ENCODE peak calls at places on chromosomes 11 and 22, in eight cellular contexts. One of them, this sample, is unnamed.

GRCh38 chr11:89529619-89530018 is 38.4 kb upstream of the NOX4 start:
- DNase-seq in activated T-cell treated with anti-CD3 and anti-CD28 coated beads for 1 hour: no peak
- DNase-seq in PC-9: no peak
- DNase-seq in CD4-positive, CD25-positive, alpha-beta regulatory T cell: no peak
- DNase-seq in heart right ventricle: no peak
- DNase-seq in amniotic epithelial cell: peak; percentile 83
- DNase-seq in Calu3: no peak
- DNase-seq in NCI-H1417: no peak
- DNase-seq in this sample: no peak

GRCh38 chr11:67238894-67239794 is 27.1 kb upstream of the GRK2 start:
- DNase-seq in activated T-cell treated with anti-CD3 and anti-CD28 coated beads for 1 hour: no peak
- DNase-seq in PC-9: no peak
- DNase-seq in CD4-positive, CD25-positive, alpha-beta regulatory T cell: no peak
- DNase-seq in heart right ventricle: no peak
- DNase-seq in amniotic epithelial cell: peak; percentile 59
- DNase-seq in Calu3: no peak
- DNase-seq in NCI-H1417: no peak
- DNase-seq in this sample: no peak

GRCh38 chr11:72395993-72396392 is 38.3 kb downstream of the CLPB start:
- DNase-seq in activated T-cell treated with anti-CD3 and anti-CD28 coated beads for 1 hour: no peak
- DNase-seq in PC-9: no peak
- DNase-seq in CD4-positive, CD25-positive, alpha-beta regulatory T cell: no peak
- DNase-seq in heart right ventricle: no peak
- DNase-seq in amniotic epithelial cell: no peak
- DNase-seq in Calu3: no peak
- DNase-seq in NCI-H1417: no peak
- DNase-seq in this sample: peak; percentile 50

GRCh38 chr11:69801513-69802335 is 17.5 kb downstream of the FGF3 start:
- DNase-seq in activated T-cell treated with anti-CD3 and anti-CD28 coated beads for 1 hour: peak; percentile 8
- DNase-seq in PC-9: no peak
- DNase-seq in CD4-positive, CD25-positive, alpha-beta regulatory T cell: peak; percentile 8
- DNase-seq in heart right ventricle: no peak
- DNase-seq in amniotic epithelial cell: peak; percentile 4
- DNase-seq in Calu3: peak; percentile 55
- DNase-seq in NCI-H1417: peak; percentile 11
- DNase-seq in this sample: peak; percentile 42

GRCh38 chr11:61627831-61628753 is 47.2 kb upstream of the SYT7 start:
- DNase-seq in activated T-cell treated with anti-CD3 and anti-CD28 coated beads for 1 hour: peak; percentile 13
- DNase-seq in PC-9: peak; percentile 70
- DNase-seq in CD4-positive, CD25-positive, alpha-beta regulatory T cell: no peak
- DNase-seq in heart right ventricle: peak; percentile 74
- DNase-seq in amniotic epithelial cell: peak; percentile 60
- DNase-seq in Calu3: peak; percentile 81
- DNase-seq in NCI-H1417: peak; percentile 47
- DNase-seq in this sample: peak; percentile 81

GRCh38 chr11:65657426-65657825 is 5.3 kb downstream of the RELA start:
- DNase-seq in activated T-cell treated with anti-CD3 and anti-CD28 coated beads for 1 hour: no peak
- DNase-seq in PC-9: no peak
- DNase-seq in CD4-positive, CD25-positive, alpha-beta regulatory T cell: no peak
- DNase-seq in heart right ventricle: no peak
- DNase-seq in amniotic epithelial cell: no peak
- DNase-seq in Calu3: no peak
- DNase-seq in NCI-H1417: no peak
- DNase-seq in this sample: no peak

GRCh38 chr11:78147807-78148206 is 8.4 kb upstream of the ALG8 start:
- DNase-seq in activated T-cell treated with anti-CD3 and anti-CD28 coated beads for 1 hour: no peak
- DNase-seq in PC-9: no peak
- DNase-seq in CD4-positive, CD25-positive, alpha-beta regulatory T cell: no peak
- DNase-seq in heart right ventricle: no peak
- DNase-seq in amniotic epithelial cell: no peak
- DNase-seq in Calu3: no peak
- DNase-seq in NCI-H1417: peak; percentile 79
- DNase-seq in this sample: no peak

GRCh38 chr22:50517495-50518260 is 7.7 kb downstream of the SCO2 start:
- DNase-seq in activated T-cell treated with anti-CD3 and anti-CD28 coated beads for 1 hour: no peak
- DNase-seq in PC-9: no peak
- DNase-seq in CD4-positive, CD25-positive, alpha-beta regulatory T cell: no peak
- DNase-seq in heart right ventricle: no peak
- DNase-seq in amniotic epithelial cell: no peak
- DNase-seq in Calu3: no peak
- DNase-seq in NCI-H1417: no peak
- DNase-seq in this sample: no peak

GRCh38 chr11:9759519-9760179 is 95.8 kb downstream of the SWAP70 start:
- DNase-seq in activated T-cell treated with anti-CD3 and anti-CD28 coated beads for 1 hour: peak; percentile 78
- DNase-seq in PC-9: peak; percentile 94
- DNase-seq in CD4-positive, CD25-positive, alpha-beta regulatory T cell: peak; percentile 43
- DNase-seq in heart right ventricle: peak; percentile 76
- DNase-seq in amniotic epithelial cell: peak; percentile 92
- DNase-seq in Calu3: peak; percentile 90
- DNase-seq in NCI-H1417: peak; percentile 84
- DNase-seq in this sample: peak; percentile 52

GRCh38 chr22:45105281-45105700 is 58.4 kb upstream of the NUP50 start:
- DNase-seq in activated T-cell treated with anti-CD3 and anti-CD28 coated beads for 1 hour: no peak
- DNase-seq in PC-9: peak; percentile 86
- DNase-seq in CD4-positive, CD25-positive, alpha-beta regulatory T cell: no peak
- DNase-seq in heart right ventricle: no peak
- DNase-seq in amniotic epithelial cell: peak; percentile 98
- DNase-seq in Calu3: peak; percentile 70
- DNase-seq in NCI-H1417: no peak
- DNase-seq in this sample: no peak

GRCh38 chr11:1292644-1293618 is 16.5 kb downstream of the TOLLIP start:
- DNase-seq in activated T-cell treated with anti-CD3 and anti-CD28 coated beads for 1 hour: no peak
- DNase-seq in PC-9: no peak
- DNase-seq in CD4-positive, CD25-positive, alpha-beta regulatory T cell: no peak
- DNase-seq in heart right ventricle: no peak
- DNase-seq in amniotic epithelial cell: no peak
- DNase-seq in Calu3: no peak
- DNase-seq in NCI-H1417: no peak
- DNase-seq in this sample: no peak

GRCh38 chr22:45649809-45650208 is 21.8 kb upstream of the ATXN10 start:
- DNase-seq in activated T-cell treated with anti-CD3 and anti-CD28 coated beads for 1 hour: no peak
- DNase-seq in PC-9: no peak
- DNase-seq in CD4-positive, CD25-positive, alpha-beta regulatory T cell: no peak
- DNase-seq in heart right ventricle: no peak
- DNase-seq in amniotic epithelial cell: no peak
- DNase-seq in Calu3: no peak
- DNase-seq in NCI-H1417: no peak
- DNase-seq in this sample: no peak

GRCh38 chr11:75246006-75246672 is 5.6 kb downstream of the TPBGL start:
- DNase-seq in activated T-cell treated with anti-CD3 and anti-CD28 coated beads for 1 hour: no peak
- DNase-seq in PC-9: no peak
- DNase-seq in CD4-positive, CD25-positive, alpha-beta regulatory T cell: no peak
- DNase-seq in heart right ventricle: no peak
- DNase-seq in amniotic epithelial cell: no peak
- DNase-seq in Calu3: no peak
- DNase-seq in NCI-H1417: no peak
- DNase-seq in this sample: no peak

This sample was measured in thyroid gland.